ENCODE peak calls at places on chromosomes 4 and X, in eight cellular contexts. J, A, R, Y, H, S, E and Z are unnamed samples.

GRCh38 chrX:44871114-44871645 is 1.8 kb upstream of the KDM6A start:
- DNase-seq in J (no peak), A (no peak), R (no peak), Y (no peak), H (peak), S (no peak), E (no peak), Z (no peak)

GRCh38 chr4:154738426-154738825 is 5.4 kb upstream of the LRAT start:
- DNase-seq in J (no peak), A (peak), R (no peak), Y (no peak), H (peak), S (no peak), E (peak), Z (peak)

GRCh38 chr4:108561086-108561485 is 59.3 kb upstream of the RPL34 start:
- DNase-seq in J (no peak), A (peak), R (no peak), Y (no peak), H (no peak), S (no peak), E (no peak), Z (no peak)

GRCh38 chr4:110619401-110620247 is 3.3 kb downstream of the PITX2 start:
- DNase-seq in J (no peak), A (no peak), R (no peak), Y (peak), H (no peak), S (no peak), E (no peak), Z (no peak)

GRCh38 chrX:55159556-55159955 is 60.6 kb upstream of the PAGE5 start:
- DNase-seq in J (no peak), A (no peak), R (no peak), Y (no peak), H (no peak), S (no peak), E (no peak), Z (no peak)

GRCh38 chr4:108426493-108426892 is 193.9 kb upstream of the RPL34 start:
- DNase-seq in J (no peak), A (no peak), R (no peak), Y (no peak), H (peak), S (no peak), E (no peak), Z (no peak)

GRCh38 chr4:70187216-70187615 is 8.3 kb upstream of the ODAM start:
- DNase-seq in J (no peak), A (no peak), R (no peak), Y (no peak), H (no peak), S (no peak), E (no peak), Z (no peak)

GRCh38 chrX:133085785-133086184 is 11.1 kb downstream of the USP26 start:
- DNase-seq in J (no peak), A (no peak), R (no peak), Y (no peak), H (no peak), S (no peak), E (peak), Z (peak)

GRCh38 chr4:151407466-151408379 is 1.3 kb upstream of the FHIP1A start:
- DNase-seq in J (no peak), A (no peak), R (peak), Y (no peak), H (no peak), S (no peak), E (no peak), Z (no peak)

GRCh38 chr4:97153042-97153441 is 990.2 kb downstream of the STPG2 start:
- DNase-seq in J (no peak), A (peak), R (no peak), Y (no peak), H (no peak), S (no peak), E (peak), Z (peak)

GRCh38 chr4:2251073-2251794 is 9.3 kb upstream of the HAUS3 start:
- DNase-seq in J (no peak), A (no peak), R (peak), Y (peak), H (no peak), S (no peak), E (no peak), Z (no peak)

GRCh38 chr4:115664285-115664684 is 550.9 kb upstream of the NDST4 start:
- DNase-seq in J (no peak), A (no peak), R (no peak), Y (no peak), H (no peak), S (no peak), E (no peak), Z (no peak)

GRCh38 chr4:20618010-20618409 is 82.2 kb upstream of the PACRGL start:
- DNase-seq in J (no peak), A (no peak), R (no peak), Y (no peak), H (peak), S (no peak), E (no peak), Z (no peak)

DNA sequence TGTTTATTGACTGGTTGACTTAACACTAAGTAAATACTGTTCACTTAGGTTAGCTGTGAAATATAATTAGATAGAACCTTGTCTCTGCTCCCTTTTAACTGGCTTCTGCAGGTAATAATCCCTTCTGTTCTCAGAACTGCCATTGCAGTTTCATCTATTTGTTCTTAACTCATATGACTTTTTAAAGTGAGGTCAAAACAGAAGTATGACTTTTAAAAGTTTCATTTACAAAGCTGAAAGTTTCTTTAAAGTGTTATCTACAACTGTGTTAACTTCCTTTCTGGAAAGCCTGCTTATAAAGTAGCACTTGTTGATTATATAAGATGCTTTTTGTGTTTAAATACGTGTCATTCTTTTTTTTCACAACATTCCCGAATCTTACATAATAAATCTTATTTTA is 127.4 kb downstream of the TET2 start:
- DNase-seq in J (no peak), A (no peak), R (no peak), Y (no peak), H (no peak), S (no peak), E (no peak), Z (no peak)
- TF ChIP-seq CTCF in J (no peak), A (no peak), R (no peak), Y (no peak), H (no peak), S (no peak), E (no peak), Z (no peak)

DNA sequence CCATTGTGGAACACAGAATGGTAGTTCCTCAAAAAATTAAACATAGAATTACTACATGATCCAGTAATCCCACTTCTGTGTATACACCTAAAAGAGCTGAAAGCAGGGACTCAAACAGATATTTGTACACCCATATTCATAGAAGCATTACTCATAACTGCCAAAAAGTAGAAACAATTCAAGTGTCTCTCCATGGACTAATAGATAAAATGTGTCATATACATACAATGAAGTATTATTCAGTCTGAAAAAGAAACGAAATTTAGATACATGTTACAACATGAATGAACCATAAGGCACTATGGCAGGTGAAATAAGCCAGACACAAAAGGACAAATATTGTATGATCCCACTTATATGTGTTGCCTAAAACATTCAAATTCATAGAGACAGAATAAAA is 145.1 kb downstream of the ANTXR2 start:
- DNase-seq in J (no peak), A (no peak), R (no peak), Y (no peak), H (no peak), S (no peak), E (peak), Z (no peak)
- TF ChIP-seq CTCF in J (no peak), A (no peak), R (no peak), Y (no peak), H (no peak), S (no peak), E (no peak), Z (no peak)

DNA sequence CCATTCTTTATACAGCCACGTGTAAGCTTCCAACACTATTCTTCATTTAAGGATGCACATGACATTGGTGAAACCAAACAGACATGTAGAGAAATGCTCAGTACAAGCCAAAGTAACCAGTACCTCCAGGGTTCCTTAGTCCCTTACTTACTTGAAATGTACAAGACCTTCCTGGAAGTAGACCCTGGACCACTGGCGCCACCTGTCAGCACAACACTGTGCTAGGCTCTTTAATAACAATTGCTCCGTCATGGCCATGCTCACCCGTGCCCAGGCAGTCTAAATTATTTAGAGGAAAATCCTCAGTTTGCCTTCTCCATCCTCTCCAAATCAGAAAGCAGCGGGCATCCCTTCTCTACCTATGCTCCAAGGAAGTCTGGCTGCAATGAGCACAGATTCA is 52.7 kb downstream of the ADGRA3 start:
- DNase-seq in J (no peak), A (no peak), R (no peak), Y (no peak), H (no peak), S (no peak), E (no peak), Z (no peak)
- TF ChIP-seq CTCF in J (no peak), A (no peak), R (no peak), Y (no peak), H (no peak), S (no peak), E (no peak), Z (no peak)

GRCh38 chrX:129754266-129755024 is 15.7 kb downstream of the XPNPEP2 start:
- DNase-seq in J (no peak), A (no peak), R (no peak), Y (no peak), H (no peak), S (no peak), E (no peak), Z (no peak)
- TF ChIP-seq CTCF in J (peak), A (peak), R (no peak), Y (peak), H (peak), S (peak), E (peak), Z (peak)

DNA sequence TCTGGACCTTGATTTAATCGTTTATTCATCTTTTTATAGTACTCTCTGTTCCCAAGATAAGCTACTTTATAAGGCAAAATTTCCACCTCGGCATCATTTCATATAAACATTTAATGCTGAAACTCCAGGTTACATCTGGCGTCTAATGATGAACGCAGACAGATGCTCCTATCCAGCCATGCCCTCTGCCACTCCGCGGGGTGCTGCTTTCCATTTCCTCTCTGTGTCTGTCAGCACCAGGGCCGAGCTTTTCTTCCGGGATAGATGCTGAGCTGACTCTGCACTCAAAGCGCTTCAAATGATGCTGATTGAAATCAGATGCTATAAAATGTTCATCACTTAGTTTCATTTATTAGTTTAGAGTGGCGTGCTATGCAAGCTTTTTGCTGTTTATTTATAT is 80.5 kb upstream of the HELT start:
- DNase-seq in J (peak), A (no peak), R (no peak), Y (no peak), H (peak), S (peak), E (no peak), Z (no peak)
- TF ChIP-seq CTCF in J (no peak), A (no peak), R (no peak), Y (no peak), H (no peak), S (no peak), E (no peak), Z (no peak)

DNA sequence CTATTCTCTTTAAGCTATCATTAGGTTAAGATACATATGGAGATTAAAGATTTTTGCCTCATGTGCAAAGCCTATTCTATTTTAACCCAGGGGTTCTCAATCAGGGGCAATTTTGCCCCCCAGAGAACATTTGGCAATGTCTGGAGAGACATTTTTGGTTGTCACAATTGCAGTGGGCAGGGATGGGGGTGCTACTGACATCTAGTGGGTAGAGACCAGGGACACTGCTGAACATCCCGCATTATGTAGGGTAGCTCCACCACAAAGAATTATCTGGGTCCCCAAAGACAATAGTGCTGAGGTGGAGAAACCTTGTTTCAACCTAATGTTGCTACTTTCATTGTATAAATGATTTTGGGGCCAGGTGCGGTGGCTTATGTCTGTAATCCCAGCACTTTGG is 13.2 kb upstream of the CA5B start:
- DNase-seq in J (no peak), A (no peak), R (no peak), Y (no peak), H (no peak), S (no peak), E (no peak), Z (no peak)
- TF ChIP-seq CTCF in J (no peak), A (no peak), R (no peak), Y (no peak), H (no peak), S (no peak), E (no peak), Z (no peak)

GRCh38 chr4:148444296-148445070 is 2.3 kb upstream of the NR3C2 start:
- DNase-seq in J (peak), A (no peak), R (peak), Y (peak), H (no peak), S (no peak), E (no peak), Z (no peak)
- TF ChIP-seq CTCF in J (peak), A (no peak), R (no peak), Y (no peak), H (no peak), S (no peak), E (no peak), Z (no peak)

DNA sequence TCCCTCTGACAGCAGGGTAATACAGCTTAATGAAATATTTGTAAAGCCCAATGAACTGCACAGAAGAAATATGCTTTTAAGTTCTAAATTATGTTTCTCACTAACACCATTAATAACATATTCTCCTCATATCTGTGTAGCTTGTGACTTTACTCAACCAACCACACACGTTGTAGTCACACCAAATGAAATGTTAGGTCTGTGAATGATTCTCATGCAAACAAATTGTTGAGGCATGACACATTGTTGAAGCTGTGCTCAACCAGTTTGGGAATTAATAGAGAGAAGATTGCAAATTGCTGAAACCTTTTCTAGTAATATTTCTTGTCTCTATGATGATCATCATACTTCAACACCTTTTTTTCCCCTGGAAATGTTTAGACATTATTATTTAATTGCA is 645.9 kb downstream of the PCDH7 start:
- DNase-seq in J (no peak), A (peak), R (no peak), Y (no peak), H (peak), S (no peak), E (peak), Z (no peak)
- TF ChIP-seq CTCF in J (no peak), A (no peak), R (no peak), Y (no peak), H (no peak), S (no peak), E (no peak), Z (no peak)

GRCh38 chr4:184282251-184282713 is 64.6 kb upstream of the ENPP6 start:
- DNase-seq in J (no peak), A (no peak), R (no peak), Y (no peak), H (no peak), S (no peak), E (peak), Z (peak)
- TF ChIP-seq CTCF in J (peak), A (no peak), R (peak), Y (peak), H (no peak), S (no peak), E (peak), Z (no peak)

GRCh38 chrX:51395807-51396728 is 63.4 kb downstream of the NUDT10 start:
- DNase-seq in J (no peak), A (no peak), R (no peak), Y (no peak), H (no peak), S (no peak), E (no peak), Z (no peak)
- TF ChIP-seq CTCF in J (peak), A (no peak), R (no peak), Y (peak), H (no peak), S (no peak), E (no peak), Z (no peak)